ENCODE peak calls at places on chromosomes 2 and 18, in six cellular contexts. Y, X, N, J, P and Z are unnamed samples.

GRCh38 chr2:73291093-73291460 is 2.3 kb downstream of the EGR4 start:
- DNase-seq in Y (peak; percentile 72), X (peak; percentile 47), N (peak; percentile 53), J (peak; percentile 74), P (peak; percentile 54), Z (peak; percentile 71)

GRCh38 chr18:48293954-48294893 is 115.0 kb downstream of the ZBTB7C start:
- DNase-seq in Y (no peak), X (no peak), N (no peak), J (no peak), P (no peak), Z (no peak)

GRCh38 chr2:30480703-30481322 is 33.8 kb downstream of the LCLAT1 start:
- DNase-seq in Y (no peak), X (no peak), N (peak; percentile 47), J (no peak), P (no peak), Z (no peak)

GRCh38 chr2:132692816-132693215 is 22.8 kb upstream of the LYPD1 start:
- DNase-seq in Y (no peak), X (no peak), N (no peak), J (no peak), P (no peak), Z (no peak)

GRCh38 chr18:420661-421060 is 79.8 kb downstream of the COLEC12 start:
- DNase-seq in Y (no peak), X (no peak), N (no peak), J (no peak), P (no peak), Z (no peak)

GRCh38 chr2:28406276-28407096 is 13.8 kb downstream of the FOSL2 start:
- DNase-seq in Y (no peak), X (no peak), N (peak; percentile 68), J (no peak), P (peak; percentile 73), Z (no peak)

GRCh38 chr2:7394195-7394594 is 477.0 kb downstream of the RNF144A start:
- DNase-seq in Y (no peak), X (no peak), N (no peak), J (no peak), P (no peak), Z (no peak)

GRCh38 chr2:12514168-12514567 is 202.6 kb upstream of the TRIB2 start:
- DNase-seq in Y (no peak), X (no peak), N (no peak), J (no peak), P (no peak), Z (no peak)

GRCh38 chr2:48448274-48449061 is 81.5 kb upstream of the STON1 start:
- DNase-seq in Y (no peak), X (no peak), N (no peak), J (no peak), P (peak; percentile 93), Z (no peak)

GRCh38 chr2:12861344-12861942 is 144.7 kb downstream of the TRIB2 start:
- DNase-seq in Y (no peak), X (no peak), N (no peak), J (no peak), P (peak; percentile 35), Z (no peak)

GRCh38 chr2:30296496-30296895 is 65.2 kb downstream of the LBH start:
- DNase-seq in Y (no peak), X (no peak), N (no peak), J (no peak), P (no peak), Z (no peak)

GRCh38 chr2:37343537-37344434 is 644 bp upstream of the QPCT start:
- DNase-seq in Y (peak; percentile 22), X (peak; percentile 30), N (peak; percentile 13), J (no peak), P (peak; percentile 69), Z (no peak)

GRCh38 chr2:135768863-135769262 is 27.2 kb downstream of the UBXN4 start:
- DNase-seq in Y (no peak), X (no peak), N (no peak), J (no peak), P (no peak), Z (no peak)

GRCh38 chr2:240594511-240595380 is 8.2 kb downstream of the CAPN10 start:
- DNase-seq in Y (no peak), X (no peak), N (no peak), J (no peak), P (no peak), Z (no peak)

GRCh38 chr18:9831046-9831722 is 54.6 kb upstream of the TXNDC2 start:
- DNase-seq in Y (no peak), X (no peak), N (no peak), J (no peak), P (peak; percentile 30), Z (no peak)
- TF ChIP-seq CTCF in Y (no peak), X (no peak), N (no peak), J (no peak), P (peak; percentile 10), Z (peak; percentile 40)

DNA sequence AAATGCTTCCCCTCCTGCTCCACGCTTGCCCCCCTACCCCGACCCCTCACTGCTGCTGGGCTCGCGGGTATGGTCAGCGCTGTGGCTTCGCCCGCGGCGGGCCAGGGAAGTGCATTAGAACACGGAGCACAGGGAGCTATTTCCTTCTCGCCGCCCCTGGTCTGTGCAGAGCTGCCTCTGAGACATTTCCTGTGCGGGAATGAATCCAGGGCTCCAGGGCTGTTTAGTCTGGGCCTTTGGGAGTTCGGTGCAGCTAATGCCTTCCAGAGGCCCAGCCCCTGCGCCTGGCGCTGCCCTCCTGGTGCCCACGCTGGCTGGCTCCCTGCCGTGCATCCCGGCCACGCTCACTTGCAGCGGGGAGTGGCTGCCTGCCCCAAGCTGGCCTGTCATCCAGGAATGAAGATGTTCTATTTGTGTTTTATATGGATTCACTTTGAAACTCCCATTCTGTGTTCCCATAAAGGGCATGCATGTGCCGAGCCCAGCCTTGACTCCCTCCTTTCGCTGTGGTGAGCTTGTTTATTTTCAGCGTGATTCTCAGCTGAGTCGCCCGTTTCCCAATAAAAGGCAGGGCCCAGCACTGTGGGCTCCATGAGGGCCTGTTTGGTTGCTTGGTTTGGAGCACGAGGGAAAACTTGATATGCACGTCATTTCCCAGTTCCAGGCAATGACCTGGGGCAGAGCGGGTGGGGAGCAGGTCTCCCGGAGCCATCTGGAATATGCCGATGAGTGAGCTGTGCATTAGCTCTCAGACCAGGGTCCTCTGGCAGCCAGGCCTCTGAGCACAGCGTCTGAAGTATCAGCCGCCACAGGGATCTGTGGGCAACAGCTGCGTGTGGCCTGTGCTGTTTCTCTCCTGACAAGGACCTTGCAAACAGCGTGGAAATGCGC is 42.7 kb downstream of the SH3RF3 start:
- DNase-seq in Y (peak; percentile 28), X (peak; percentile 66), N (no peak), J (no peak), P (peak; percentile 91), Z (no peak)
- TF ChIP-seq CTCF in Y (no peak), X (no peak), N (no peak), J (no peak), P (peak; percentile 50), Z (no peak)

DNA sequence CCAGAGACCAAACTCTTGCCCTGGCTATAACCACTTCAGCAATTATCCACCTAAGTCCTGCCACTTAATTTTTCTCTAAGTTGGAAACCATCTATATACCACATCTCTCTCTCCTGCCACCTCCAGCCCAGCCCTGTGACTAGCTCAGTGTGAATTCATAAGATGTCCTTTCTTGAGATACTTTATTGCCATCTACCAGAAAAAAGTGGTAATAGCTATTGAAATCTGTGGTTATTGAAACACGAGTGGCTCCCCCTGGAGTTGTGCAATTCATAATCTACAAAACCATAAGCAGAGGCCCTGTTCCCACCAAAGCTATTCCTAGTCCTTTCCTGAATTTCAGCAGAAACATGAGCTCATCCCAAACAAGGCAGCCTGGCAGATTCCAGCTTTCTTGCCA is 324.0 kb downstream of the TXNL1 start:
- DNase-seq in Y (no peak), X (no peak), N (no peak), J (no peak), P (no peak), Z (no peak)
- TF ChIP-seq CTCF in Y (no peak), X (no peak), N (no peak), J (no peak), P (no peak), Z (no peak)

GRCh38 chr2:176637497-176638166 is 368.4 kb downstream of the MTX2 start:
- DNase-seq in Y (peak; percentile 56), X (peak; percentile 32), N (peak; percentile 63), J (peak; percentile 23), P (peak; percentile 36), Z (peak; percentile 32)
- TF ChIP-seq CTCF in Y (no peak), X (no peak), N (no peak), J (no peak), P (no peak), Z (no peak)

DNA sequence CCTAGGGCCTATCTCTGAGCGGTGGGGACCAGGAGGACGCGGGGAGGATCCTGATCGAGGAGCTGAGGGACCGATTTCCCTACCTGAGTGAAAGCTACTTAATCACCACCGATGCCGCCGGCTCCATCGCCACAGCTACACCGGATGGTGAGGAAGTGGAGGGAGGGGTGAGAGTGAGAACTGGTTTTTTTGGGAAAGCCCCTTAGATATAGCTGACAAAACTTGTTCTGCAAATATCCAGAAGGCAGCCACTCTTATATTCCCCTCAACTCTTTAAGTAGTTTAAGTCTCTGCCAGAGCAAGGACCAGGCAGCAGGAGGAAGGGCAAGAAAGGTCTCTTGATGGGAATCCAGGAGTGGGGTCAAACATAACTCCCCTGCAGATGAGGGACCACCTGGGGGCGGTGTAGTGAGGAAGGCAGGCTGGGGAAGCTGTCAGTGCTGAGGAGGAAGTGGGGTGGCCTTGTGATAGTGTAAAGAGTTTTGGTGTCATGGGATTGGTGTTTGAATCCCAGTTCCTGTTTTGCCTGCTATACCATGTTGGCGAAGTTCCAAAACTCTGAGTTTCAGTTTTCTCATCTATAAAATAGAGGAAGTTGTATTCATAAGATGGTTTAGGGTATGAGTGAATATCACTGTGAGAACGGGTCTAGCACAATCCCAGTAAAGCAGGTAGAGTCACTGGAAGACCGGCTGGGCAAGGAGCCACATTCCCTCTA is 3.4 kb downstream of the NAGK start:
- DNase-seq in Y (no peak), X (peak; percentile 24), N (no peak), J (peak; percentile 80), P (no peak), Z (no peak)
- TF ChIP-seq CTCF in Y (no peak), X (no peak), N (no peak), J (peak; percentile 38), P (no peak), Z (no peak)